ENCODE peak calls at places on chromosomes 1 and 21, in four cellular contexts. T is colonic mucosa, C is HFF-Myc, S is osteocyte. V is an unnamed sample.

GRCh38 chr21:38631676-38632075 is 133.4 kb upstream of the ERG start:
- DNase-seq in T (no peak), C (no peak), S (no peak), V (no peak)

GRCh38 chr1:208086116-208086515 is 158.1 kb downstream of the PLXNA2 start:
- DNase-seq in S (no peak), T (no peak), C (no peak), V (no peak)

GRCh38 chr1:98706173-98706848 is 44.8 kb downstream of the SNX7 start:
- DNase-seq in S (no peak), C (no peak), T (no peak), V (no peak)

GRCh38 chr1:192544983-192545393 is 30.6 kb upstream of the RGS1 start:
- DNase-seq in T (no peak), C (no peak), S (no peak), V (peak; percentile 91)

GRCh38 chr1:109502368-109502851 is 7.1 kb downstream of the AMIGO1 start:
- DNase-seq in S (no peak), C (no peak), T (no peak), V (no peak)

GRCh38 chr1:230808268-230808872 is 60.0 kb downstream of the C1orf198 start:
- DNase-seq in C (peak; percentile 76), T (no peak), S (peak; percentile 27), V (no peak)

GRCh38 chr1:60764489-60764888 is 317.9 kb upstream of the NFIA start:
- DNase-seq in S (no peak), T (no peak), C (no peak), V (no peak)

GRCh38 chr1:89823679-89824292 is 3.0 kb downstream of the LRRC8D start:
- DNase-seq in S (no peak), C (no peak), T (no peak), V (no peak)

GRCh38 chr1:192476802-192477298 is 98.7 kb upstream of the RGS1 start:
- DNase-seq in S (no peak), T (no peak), C (no peak), V (no peak)

GRCh38 chr1:39501666-39502065 is 10.2 kb downstream of the BMP8A start:
- DNase-seq in T (no peak), S (no peak), C (no peak), V (no peak)

GRCh38 chr1:64908567-64908966 is 57.8 kb downstream of the JAK1 start:
- DNase-seq in C (no peak), T (no peak), S (no peak), V (no peak)

GRCh38 chr1:248838357-248839167 is 538 bp downstream of the ZNF672 start:
- DNase-seq in T (peak; percentile 93), C (no peak), S (peak; percentile 95), V (peak; percentile 54)

GRCh38 chr21:42744520-42745445 is 91.4 kb downstream of the PDE9A start:
- DNase-seq in S (no peak), C (no peak), T (no peak), V (no peak)

GRCh38 chr1:221887091-221887746 is 145.3 kb upstream of the DUSP10 start:
- DNase-seq in C (no peak), S (peak; percentile 88), T (peak; percentile 25), V (no peak)

GRCh38 chr1:29590583-29591555 is 354.5 kb downstream of the PTPRU start:
- DNase-seq in T (no peak), S (peak; percentile 48), C (no peak), V (no peak)

GRCh38 chr1:23673086-23673813 is 18.4 kb upstream of the RPL11 start:
- DNase-seq in T (peak; percentile 33), S (no peak), C (no peak), V (peak; percentile 13)

GRCh38 chr1:193285626-193286025 is 99.2 kb upstream of the B3GALT2 start:
- DNase-seq in S (no peak), T (no peak), C (peak; percentile 16), V (no peak)

GRCh38 chr1:68107771-68108170 is 57.3 kb upstream of the DIRAS3 start:
- DNase-seq in C (no peak), S (no peak), T (no peak), V (no peak)

GRCh38 chr1:234775477-234776246 is 165.7 kb upstream of the IRF2BP2 start:
- DNase-seq in C (no peak), S (peak; percentile 67), T (peak; percentile 11), V (no peak)

GRCh38 chr1:118097622-118098348 is 87.2 kb downstream of the SPAG17 start:
- DNase-seq in S (no peak), T (no peak), C (no peak), V (peak; percentile 15)

GRCh38 chr1:21007876-21008275 is 168.8 kb downstream of the EIF4G3 start:
- DNase-seq in C (no peak), S (no peak), T (no peak), V (no peak)

GRCh38 chr21:41961753-41962152 is 7.9 kb upstream of the C2CD2 start:
- DNase-seq in C (no peak), T (no peak), S (no peak), V (no peak)

GRCh38 chr1:24157921-24158481 is 15.1 kb upstream of the IL22RA1 start:
- DNase-seq in C (no peak), T (no peak), S (no peak), V (no peak)

GRCh38 chr1:24906760-24907490 is 23.2 kb downstream of the RUNX3 start:
- DNase-seq in C (no peak), T (no peak), S (no peak), V (no peak)

GRCh38 chr1:60886793-60887331 is 195.5 kb upstream of the NFIA start:
- DNase-seq in T (no peak), C (no peak), S (no peak), V (no peak)

GRCh38 chr1:225670806-225671733 is 18.1 kb upstream of the ENAH start:
- DNase-seq in S (no peak), T (no peak), C (no peak), V (no peak)

GRCh38 chr1:11065796-11066195 is 6.0 kb upstream of the SRM start:
- DNase-seq in T (no peak), S (no peak), C (no peak), V (no peak)

GRCh38 chr1:3685229-3685628 is 32.9 kb downstream of the TP73 start:
- DNase-seq in C (no peak), S (no peak), T (no peak), V (no peak)

GRCh38 chr21:15976807-15977206 is 247.0 kb downstream of the USP25 start:
- DNase-seq in C (no peak), T (no peak), S (no peak), V (no peak)
- TF ChIP-seq CTCF in C (peak; percentile 45), T (no peak), S (peak; percentile 25), V (peak; percentile 34)

GRCh38 chr1:13808729-13809131 is 108.7 kb downstream of the PRDM2 start:
- DNase-seq in C (no peak), S (no peak), T (no peak), V (no peak)
- TF ChIP-seq CTCF in C (no peak), S (no peak), T (no peak), V (no peak)

DNA sequence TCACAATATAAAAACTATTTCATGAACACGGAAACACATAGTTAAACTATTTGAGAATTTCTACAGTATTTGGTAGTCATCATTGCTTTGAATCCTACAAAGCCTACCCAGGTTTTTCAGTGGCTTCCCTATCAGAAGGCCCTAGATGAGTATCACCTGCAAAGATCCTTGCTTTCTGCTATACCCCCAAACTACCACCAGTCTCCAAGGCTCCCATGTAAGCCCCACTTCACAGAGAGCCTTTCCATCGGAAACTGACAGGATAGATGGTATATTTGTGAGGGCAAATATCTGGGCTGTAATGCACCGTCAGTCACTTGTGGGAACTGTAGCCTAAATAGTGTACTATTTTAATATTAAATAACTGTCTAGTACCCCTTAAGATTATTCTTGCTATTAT is 674.3 kb downstream of the BRINP3 start:
- DNase-seq in C (no peak), T (no peak), S (no peak), V (no peak)
- TF ChIP-seq CTCF in C (no peak), T (no peak), S (no peak), V (no peak)

DNA sequence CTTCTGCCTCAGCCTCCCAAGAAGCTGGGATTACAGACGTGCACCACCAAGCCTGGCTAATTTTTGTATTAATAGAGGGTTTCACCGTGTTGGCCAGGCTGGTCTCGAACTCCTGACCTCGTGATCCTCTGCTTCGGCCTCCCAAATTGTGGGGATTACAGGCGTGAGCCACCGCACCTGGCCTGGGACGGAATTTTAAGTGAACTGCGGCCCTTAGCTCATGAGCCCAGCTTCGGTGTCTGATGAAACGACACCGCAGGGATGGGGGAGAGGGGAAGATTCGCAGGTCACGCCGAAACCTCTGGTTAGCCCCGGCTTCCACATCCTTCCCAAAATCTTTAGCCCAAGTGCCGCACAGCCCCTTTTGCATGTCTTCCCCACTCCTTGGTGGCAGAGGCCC is 39.1 kb downstream of the LRRC3 start:
- DNase-seq in S (no peak), C (no peak), T (no peak), V (no peak)
- TF ChIP-seq CTCF in S (no peak), C (no peak), T (no peak), V (no peak)

GRCh38 chr21:31108969-31109368 is 70.7 kb upstream of the KRTAP19-8 start:
- DNase-seq in T (no peak), S (no peak), C (no peak), V (no peak)
- TF ChIP-seq CTCF in T (no peak), S (peak; percentile 48), C (no peak), V (no peak)

GRCh38 chr1:195733826-195734225 is 874.4 kb downstream of the KCNT2 start:
- DNase-seq in C (peak; percentile 38), T (peak; percentile 34), S (no peak), V (no peak)
- TF ChIP-seq CTCF in C (peak; percentile 59), T (no peak), S (peak; percentile 39), V (peak; percentile 46)

GRCh38 chr1:71587961-71588360 is 507.1 kb upstream of the ZRANB2 start:
- DNase-seq in S (no peak), T (no peak), C (peak; percentile 15), V (peak; percentile 26)
- TF ChIP-seq CTCF in S (peak; percentile 80), T (no peak), C (no peak), V (peak; percentile 32)